ENCODE peak calls at places on chromosomes 5 and 9, in ten cellular contexts. U, B, X, Z, L, P, J, E, D and V are unnamed samples.

GRCh38 chr9:130426883-130427282 is 17.9 kb upstream of the ASS1 start:
- DNase-seq in U (peak; percentile 90), B (no peak), X (no peak), Z (no peak), L (peak; percentile 77), P (peak; percentile 44), J (no peak), E (peak; percentile 68), D (no peak), V (peak; percentile 62)

GRCh38 chr9:2023532-2023931 is 8.4 kb downstream of the SMARCA2 start:
- DNase-seq in U (peak; percentile 53), B (no peak), X (no peak), Z (no peak), L (no peak), P (no peak), J (no peak), E (no peak), D (no peak), V (no peak)

GRCh38 chr9:116175616-116176015 is 22.0 kb downstream of the PAPPA start:
- DNase-seq in U (no peak), B (no peak), X (no peak), Z (no peak), L (peak; percentile 56), P (peak; percentile 51), J (no peak), E (no peak), D (no peak), V (no peak)

GRCh38 chr9:1938135-1938534 is 77.0 kb upstream of the SMARCA2 start:
- DNase-seq in U (no peak), B (no peak), X (no peak), Z (no peak), L (no peak), P (no peak), J (no peak), E (no peak), D (no peak), V (no peak)

GRCh38 chr5:145658435-145658834 is 176.7 kb downstream of the PRELID2 start:
- DNase-seq in U (no peak), B (no peak), X (no peak), Z (no peak), L (no peak), P (no peak), J (no peak), E (peak; percentile 47), D (no peak), V (no peak)

GRCh38 chr5:162473051-162473714 is 405.6 kb downstream of the GABRG2 start:
- DNase-seq in U (no peak), B (no peak), X (no peak), Z (no peak), L (no peak), P (no peak), J (no peak), E (no peak), D (no peak), V (no peak)

GRCh38 chr5:35644543-35644942 is 26.9 kb downstream of the SPEF2 start:
- DNase-seq in U (no peak), B (no peak), X (no peak), Z (no peak), L (no peak), P (no peak), J (no peak), E (peak; percentile 54), D (no peak), V (no peak)

GRCh38 chr5:54217826-54218503 is 92.4 kb downstream of the ARL15 start:
- DNase-seq in U (peak; percentile 78), B (no peak), X (no peak), Z (no peak), L (peak; percentile 70), P (peak; percentile 65), J (peak; percentile 37), E (peak; percentile 75), D (peak; percentile 45), V (peak; percentile 75)

GRCh38 chr9:93061791-93062299 is 3.3 kb downstream of the SUSD3 start:
- DNase-seq in U (no peak), B (peak; percentile 93), X (no peak), Z (no peak), L (no peak), P (no peak), J (peak; percentile 92), E (peak; percentile 74), D (no peak), V (no peak)

GRCh38 chr5:58069016-58069705 is 390.7 kb downstream of the PLK2 start:
- DNase-seq in U (no peak), B (no peak), X (peak; percentile 61), Z (no peak), L (no peak), P (no peak), J (no peak), E (no peak), D (no peak), V (no peak)

GRCh38 chr5:103223031-103223955 is 35.3 kb upstream of the MACIR start:
- DNase-seq in U (no peak), B (no peak), X (peak; percentile 51), Z (no peak), L (no peak), P (no peak), J (no peak), E (peak; percentile 69), D (no peak), V (no peak)

GRCh38 chr5:54995168-54995567 is 9.8 kb upstream of the ESM1 start:
- DNase-seq in U (no peak), B (no peak), X (no peak), Z (no peak), L (no peak), P (no peak), J (no peak), E (no peak), D (no peak), V (no peak)

GRCh38 chr5:147658293-147658932 is 124.1 kb downstream of the JAKMIP2 start:
- DNase-seq in U (no peak), B (no peak), X (no peak), Z (no peak), L (no peak), P (no peak), J (no peak), E (peak; percentile 78), D (no peak), V (no peak)

GRCh38 chr5:14331377-14331776 is 188.2 kb downstream of the TRIO start:
- DNase-seq in U (no peak), B (no peak), X (no peak), Z (no peak), L (no peak), P (no peak), J (no peak), E (no peak), D (no peak), V (no peak)

DNA sequence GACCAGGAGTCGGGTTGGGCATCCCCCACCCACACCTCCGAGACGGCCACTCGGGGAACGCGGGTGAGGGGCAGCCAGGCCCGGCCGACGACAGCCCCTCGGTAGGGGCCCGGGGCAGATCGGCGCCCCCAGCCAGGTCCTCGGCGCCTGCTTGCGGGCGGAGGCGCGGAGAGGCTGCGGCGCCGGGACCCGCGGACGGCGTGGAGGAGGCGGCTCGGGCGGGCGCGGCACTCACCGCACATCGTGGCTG is 235 bp downstream of the GFPT2 start:
- DNase-seq in U (no peak), B (no peak), X (no peak), Z (no peak), L (no peak), P (no peak), J (no peak), E (no peak), D (no peak), V (no peak)
- H3K27ac ChIP-seq in U (no peak overlapping the region), B (no peak overlapping the region), X (peak overlapping the region; percentile 66), Z (no peak overlapping the region), L (no peak overlapping the region), P (no peak overlapping the region), J (no peak overlapping the region), E (no peak overlapping the region), D (no peak overlapping the region), V (no peak overlapping the region)

GRCh38 chr5:72920690-72921089 is 35.2 kb upstream of the FCHO2 start:
- DNase-seq in U (peak; percentile 62), B (no peak), X (no peak), Z (no peak), L (peak; percentile 68), P (no peak), J (no peak), E (no peak), D (no peak), V (peak; percentile 35)
- TF ChIP-seq CTCF in U (no peak), B (no peak), X (peak; percentile 43), Z (peak; percentile 14), L (peak; percentile 73), P (no peak), J (peak; percentile 45), E (peak; percentile 65), D (peak; percentile 68), V (peak; percentile 45)

GRCh38 chr9:77968506-77968905 is 63.1 kb downstream of the GNAQ start:
- DNase-seq in U (no peak), B (no peak), X (no peak), Z (no peak), L (no peak), P (no peak), J (no peak), E (no peak), D (peak; percentile 31), V (no peak)
- H3K27ac ChIP-seq in U (no peak overlapping the region), B (no peak overlapping the region), X (no peak overlapping the region), Z (peak overlapping the region; percentile 3), L (no peak overlapping the region), P (no peak overlapping the region), J (no peak overlapping the region), E (no peak overlapping the region), D (peak overlapping the region; percentile 71), V (no peak overlapping the region)

GRCh38 chr5:41522193-41522786 is 11.9 kb upstream of the PLCXD3 start:
- DNase-seq in U (no peak), B (no peak), X (no peak), Z (no peak), L (no peak), P (no peak), J (no peak), E (peak; percentile 64), D (no peak), V (peak; percentile 18)

GRCh38 chr5:41524174-41524573 is 13.8 kb upstream of the PLCXD3 start:
- DNase-seq in U (no peak), B (no peak), X (no peak), Z (no peak), L (peak; percentile 43), P (no peak), J (no peak), E (peak; percentile 72), D (no peak), V (peak; percentile 60)

GRCh38 chr5:41517909-41518308 is 7.5 kb upstream of the PLCXD3 start:
- DNase-seq in U (no peak), B (no peak), X (no peak), Z (no peak), L (peak; percentile 46), P (no peak), J (no peak), E (no peak), D (no peak), V (peak; percentile 29)

GRCh38 chr5:41519801-41520200 is 9.4 kb upstream of the PLCXD3 start:
- DNase-seq in U (no peak), B (no peak), X (no peak), Z (no peak), L (peak; percentile 69), P (no peak), J (no peak), E (no peak), D (no peak), V (no peak)
- TF ChIP-seq CTCF in U (no peak), B (no peak), X (no peak), Z (no peak), L (peak; percentile 81), P (no peak), J (peak; percentile 24), E (peak; percentile 57), D (peak; percentile 42), V (peak; percentile 19)